ENCODE peak calls at places on chromosomes 3 and 15, in five cellular contexts. G is fibroblast of the aortic adventitia, P is HepG2, R is fibroblast of lung, Z is HL-60. S is an unnamed sample.
A peak's percentile ranks its signal among the peaks of the same experiment; 100 is the strongest.

GRCh38 chr3:152836269-152836668 is 1.3 kb downstream of the P2RY1 start:
- DNase-seq in G (no peak), P (no peak), R (no peak), Z (no peak), S (no peak)

GRCh38 chr3:168996622-168997021 is 666.9 kb downstream of the MECOM start:
- DNase-seq in G (peak; percentile 36), P (peak; percentile 27), R (no peak), Z (no peak), S (peak; percentile 31)

GRCh38 chr3:52005571-52005986 is 9.9 kb upstream of the RPL29 start:
- DNase-seq in G (peak; percentile 51), P (no peak), R (peak; percentile 85), Z (no peak), S (peak; percentile 61)

GRCh38 chr3:49723301-49723630 is 485 bp downstream of the GMPPB start:
- DNase-seq in G (peak; percentile 37), P (peak; percentile 40), R (peak; percentile 55), Z (no peak), S (peak; percentile 33)

GRCh38 chr3:10552631-10552943 is 47.2 kb upstream of the ATP2B2 start:
- DNase-seq in G (no peak), P (no peak), R (no peak), Z (peak; percentile 18), S (no peak)

GRCh38 chr15:34684351-34684750 is 70.4 kb downstream of the GJD2 start:
- DNase-seq in G (no peak), P (no peak), R (no peak), Z (no peak), S (no peak)

GRCh38 chr3:138253609-138254008 is 66.5 kb downstream of the ARMC8 start:
- DNase-seq in G (no peak), P (no peak), R (no peak), Z (no peak), S (no peak)

GRCh38 chr3:153669527-153669926 is 451.7 kb upstream of the ARHGEF26 start:
- DNase-seq in G (no peak), P (no peak), R (no peak), Z (no peak), S (no peak)

GRCh38 chr15:77702211-77702957 is 69.7 kb upstream of the LINGO1 start:
- DNase-seq in G (peak; percentile 22), P (no peak), R (peak; percentile 28), Z (no peak), S (peak; percentile 39)

GRCh38 chr3:20546636-20547035 is 360.6 kb upstream of the SGO1 start:
- DNase-seq in G (peak; percentile 6), P (no peak), R (peak; percentile 32), Z (no peak), S (peak; percentile 22)

GRCh38 chr3:141127344-141128125 is 76.4 kb downstream of the SPSB4 start:
- DNase-seq in G (no peak), P (no peak), R (no peak), Z (no peak), S (no peak)

GRCh38 chr15:93982226-93982641 is 249.1 kb upstream of the MCTP2 start:
- DNase-seq in G (peak; percentile 50), P (no peak), R (peak; percentile 20), Z (no peak), S (no peak)

GRCh38 chr3:15300318-15301078 is 31.9 kb downstream of the SH3BP5 start:
- DNase-seq in G (peak; percentile 75), P (no peak), R (peak; percentile 88), Z (peak; percentile 58), S (peak; percentile 70)

GRCh38 chr15:99565031-99565280 is 828 bp upstream of the MEF2A start:
- DNase-seq in G (no peak), P (no peak), R (no peak), Z (no peak), S (no peak)

GRCh38 chr15:77418341-77419049 is 1.4 kb downstream of the PEAK1 start:
- DNase-seq in G (peak; percentile 75), P (no peak), R (peak; percentile 64), Z (no peak), S (peak; percentile 57)

GRCh38 chr3:128311441-128311844 is 155.2 kb downstream of the DNAJB8 start:
- DNase-seq in G (no peak), P (no peak), R (no peak), Z (no peak), S (no peak)

GRCh38 chr3:178777718-178778411 is 241.6 kb downstream of the KCNMB2 start:
- DNase-seq in G (no peak), P (no peak), R (peak; percentile 39), Z (no peak), S (peak; percentile 1)

GRCh38 chr3:124985358-124985757 is 50.8 kb upstream of the MUC13 start:
- DNase-seq in G (peak; percentile 91), P (no peak), R (peak; percentile 84), Z (peak; percentile 4), S (peak; percentile 86)

GRCh38 chr3:135911106-135911505 is 54.4 kb upstream of the PPP2R3A start:
- DNase-seq in G (no peak), P (no peak), R (no peak), Z (no peak), S (no peak)

GRCh38 chr3:126058666-126059065 is 25.3 kb downstream of the SLC41A3 start:
- DNase-seq in G (no peak), P (no peak), R (no peak), Z (no peak), S (no peak)

GRCh38 chr3:39414421-39414907 is 7.9 kb downstream of the RPSA start:
- DNase-seq in G (no peak), P (no peak), R (no peak), Z (peak; percentile 34), S (no peak)

GRCh38 chr3:147701195-147701594 is 292.0 kb downstream of the ZIC1 start:
- DNase-seq in G (peak; percentile 48), P (no peak), R (peak; percentile 37), Z (no peak), S (no peak)

GRCh38 chr15:70863450-70864218 is 9.7 kb upstream of the LARP6 start:
- DNase-seq in G (peak; percentile 81), P (peak; percentile 82), R (peak; percentile 94), Z (no peak), S (peak; percentile 86)

GRCh38 chr15:37262922-37263608 is 162.7 kb upstream of the MEIS2 start:
- DNase-seq in G (no peak), P (no peak), R (no peak), Z (no peak), S (no peak)

GRCh38 chr15:55707523-55707922 is 35.4 kb downstream of the PRTG start:
- DNase-seq in G (no peak), P (no peak), R (no peak), Z (no peak), S (no peak)

GRCh38 chr3:113531826-113532697 is at the start of gene SIDT1:
- DNase-seq in G (no peak), P (no peak), R (peak; percentile 15), Z (no peak), S (no peak)

GRCh38 chr15:90232941-90233700 is 620 bp downstream of the CIB1 start:
- DNase-seq in G (peak; percentile 52), P (peak; percentile 84), R (peak; percentile 42), Z (peak; percentile 65), S (peak; percentile 29)

GRCh38 chr15:58243083-58243482 is 104.9 kb downstream of the AQP9 start:
- DNase-seq in G (no peak), P (no peak), R (no peak), Z (no peak), S (no peak)

GRCh38 chr3:196108075-196108743 is 26.3 kb upstream of the TFRC start:
- DNase-seq in G (no peak), P (no peak), R (no peak), Z (no peak), S (no peak)

GRCh38 chr3:93994056-93994455 is 14.1 kb downstream of the ARL13B start:
- DNase-seq in G (no peak), P (no peak), R (peak; percentile 30), Z (no peak), S (peak; percentile 42)

GRCh38 chr3:193207874-193208273 is 33.1 kb upstream of the PLAAT1 start:
- DNase-seq in G (no peak), P (no peak), R (no peak), Z (no peak), S (no peak)

GRCh38 chr15:88450125-88450798 is 16.9 kb downstream of the MRPL46 start:
- DNase-seq in G (peak; percentile 82), P (peak; percentile 53), R (peak; percentile 62), Z (no peak), S (peak; percentile 74)
- TF ChIP-seq CTCF in G (peak; percentile 91), P (peak; percentile 94), R (peak; percentile 87), Z (peak; percentile 91), S (peak; percentile 86)

GRCh38 chr3:181716916-181717315 is 5.2 kb downstream of the SOX2 start:
- DNase-seq in G (no peak), P (no peak), R (peak; percentile 56), Z (no peak), S (no peak)

GRCh38 chr3:181717505-181717904 is 5.8 kb downstream of the SOX2 start:
- DNase-seq in G (no peak), P (no peak), R (no peak), Z (no peak), S (no peak)

GRCh38 chr3:181713673-181714270 is 2.0 kb downstream of the SOX2 start:
- DNase-seq in G (no peak), P (no peak), R (no peak), Z (no peak), S (no peak)

GRCh38 chr3:181713300-181713647 is 1.5 kb downstream of the SOX2 start:
- DNase-seq in G (no peak), P (no peak), R (no peak), Z (no peak), S (no peak)

GRCh38 chr3:181715601-181716340 is 4.0 kb downstream of the SOX2 start:
- DNase-seq in G (no peak), P (no peak), R (peak; percentile 74), Z (no peak), S (no peak)
- H3K4me3 ChIP-seq in G (no peak overlapping the region), P (no peak overlapping the region), R (no peak overlapping the region), Z (no peak overlapping the region), S (no peak overlapping the region)

DNA sequence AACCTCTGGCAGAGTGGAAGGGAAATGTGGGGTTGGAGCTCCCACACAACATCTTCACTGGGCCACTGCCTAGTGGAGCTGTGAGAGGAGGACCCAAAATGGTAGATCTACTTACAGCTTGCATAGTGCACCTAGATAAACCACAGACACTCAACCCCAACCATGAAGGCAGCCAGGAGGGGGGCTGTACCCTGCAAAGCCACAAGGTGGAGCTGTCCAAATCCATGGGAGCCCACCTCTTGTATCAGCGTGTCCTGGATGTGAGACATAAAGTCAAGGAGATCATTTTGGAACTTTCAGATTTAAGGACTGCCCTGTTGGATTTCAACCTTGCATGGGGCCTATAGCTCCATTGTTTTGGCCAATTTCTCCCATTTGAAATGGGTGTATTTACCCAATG is 20.9 kb downstream of the TP63 start:
- DNase-seq in G (no peak), P (peak; percentile 4), R (no peak), Z (no peak), S (peak; percentile 45)
- TF ChIP-seq CTCF in G (peak; percentile 41), P (peak; percentile 44), R (peak; percentile 58), Z (peak; percentile 14), S (peak; percentile 76)

DNA sequence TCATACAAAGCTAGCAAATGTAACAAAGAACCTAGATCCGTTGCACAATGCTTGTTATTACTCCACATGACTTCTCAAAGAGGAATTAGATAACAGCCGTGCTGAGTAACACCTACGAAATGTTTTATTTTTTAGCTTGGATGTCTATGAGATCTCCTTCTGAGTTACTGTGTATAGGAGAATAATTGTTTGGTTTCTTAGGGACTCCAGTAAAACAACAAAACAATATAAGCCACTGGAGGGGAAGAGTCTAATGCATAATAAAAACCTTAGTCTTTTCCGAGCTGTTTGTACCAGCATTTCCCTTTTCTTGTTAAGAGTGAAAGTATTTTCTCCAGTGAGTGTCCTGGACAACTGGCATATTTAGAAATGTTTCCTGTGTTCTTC is 15.6 kb downstream of the SNAP23 start:
- DNase-seq in G (peak; percentile 89), P (no peak), R (peak; percentile 82), Z (no peak), S (peak; percentile 90)
- H3K4me3 ChIP-seq in G (peak overlapping the region; percentile 23), P (no peak overlapping the region), R (no peak overlapping the region), Z (peak overlapping the region; percentile 1), S (peak overlapping the region; percentile 39)

GRCh38 chr15:52254331-52254730 is 41.3 kb downstream of the MYO5C start:
- DNase-seq in G (no peak), P (no peak), R (no peak), Z (no peak), S (no peak)
- TF ChIP-seq CTCF in G (no peak), P (peak; percentile 35), R (no peak), Z (no peak), S (no peak)